ENCODE peak calls at places on chromosomes 3 and 15, in seven cellular contexts. M is OCI-LY7, Q is K562, I is PC-3, D is neural progenitor cell, N is fibroblast of lung, A is Karpas-422. P is an unnamed sample.

GRCh38 chr15:31360843-31361763 is 34.5 kb downstream of the KLF13 start:
- DNase-seq in M (peak; percentile 97), Q (no peak), I (no peak), D (peak; percentile 51), N (no peak), A (peak; percentile 92), P (no peak)

GRCh38 chr3:147934316-147935188 is 525.4 kb downstream of the ZIC1 start:
- DNase-seq in M (no peak), Q (no peak), I (no peak), D (peak; percentile 80), N (no peak), A (no peak), P (peak; percentile 54)

GRCh38 chr3:87033205-87033604 is 42.3 kb upstream of the VGLL3 start:
- DNase-seq in M (no peak), Q (no peak), I (no peak), D (no peak), N (no peak), A (no peak), P (no peak)

GRCh38 chr15:69556344-69556743 is 103.7 kb downstream of the RPLP1 start:
- DNase-seq in M (no peak), Q (no peak), I (no peak), D (no peak), N (no peak), A (no peak), P (no peak)

GRCh38 chr3:11010406-11011165 is 18.0 kb downstream of the SLC6A1 start:
- DNase-seq in M (no peak), Q (no peak), I (no peak), D (no peak), N (no peak), A (no peak), P (no peak)

GRCh38 chr3:185207931-185208746 is 45.7 kb downstream of the EHHADH start:
- DNase-seq in M (peak; percentile 23), Q (no peak), I (peak; percentile 35), D (peak; percentile 35), N (peak; percentile 91), A (peak; percentile 84), P (no peak)

GRCh38 chr15:71775857-71776256 is 34.5 kb upstream of the NR2E3 start:
- DNase-seq in M (no peak), Q (no peak), I (no peak), D (no peak), N (no peak), A (no peak), P (no peak)

GRCh38 chr3:184712579-184713355 is 903 bp upstream of the MAGEF1 start:
- DNase-seq in M (no peak), Q (no peak), I (peak; percentile 46), D (no peak), N (no peak), A (no peak), P (no peak)

GRCh38 chr3:190125669-190126068 is 5.0 kb upstream of the P3H2 start:
- DNase-seq in M (no peak), Q (no peak), I (no peak), D (no peak), N (no peak), A (no peak), P (no peak)

GRCh38 chr3:71229905-71230657 is 353.4 kb downstream of the FOXP1 start:
- DNase-seq in M (no peak), Q (no peak), I (no peak), D (peak; percentile 21), N (no peak), A (no peak), P (peak; percentile 20)

GRCh38 chr15:52427804-52428203 is 100.9 kb downstream of the MYO5A start:
- DNase-seq in M (no peak), Q (no peak), I (peak; percentile 6), D (peak; percentile 53), N (peak; percentile 95), A (no peak), P (no peak)

GRCh38 chr15:66293419-66294156 is at the start of gene DIS3L:
- DNase-seq in M (peak; percentile 87), Q (peak; percentile 89), I (peak; percentile 59), D (peak; percentile 83), N (peak; percentile 54), A (peak; percentile 88), P (peak; percentile 53)

GRCh38 chr15:26648676-26649075 is 124.2 kb downstream of the GABRB3 start:
- DNase-seq in M (no peak), Q (no peak), I (no peak), D (no peak), N (no peak), A (no peak), P (no peak)

GRCh38 chr15:38514601-38515000 is 50.0 kb downstream of the RASGRP1 start:
- DNase-seq in M (peak; percentile 72), Q (no peak), I (no peak), D (peak; percentile 15), N (no peak), A (peak; percentile 87), P (peak; percentile 22)

GRCh38 chr3:159821737-159822136 is 166.9 kb upstream of the IL12A start:
- DNase-seq in M (no peak), Q (no peak), I (no peak), D (no peak), N (no peak), A (no peak), P (no peak)

GRCh38 chr3:16741103-16741758 is 136.0 kb upstream of the DAZL start:
- DNase-seq in M (no peak), Q (no peak), I (peak; percentile 91), D (no peak), N (peak; percentile 96), A (no peak), P (no peak)

GRCh38 chr15:76968310-76968709 is 26.6 kb upstream of the PSTPIP1 start:
- DNase-seq in M (no peak), Q (no peak), I (no peak), D (no peak), N (peak; percentile 29), A (no peak), P (no peak)

GRCh38 chr3:190017575-190018288 is 103.0 kb downstream of the P3H2 start:
- DNase-seq in M (no peak), Q (no peak), I (peak; percentile 90), D (peak; percentile 36), N (peak; percentile 80), A (no peak), P (peak; percentile 84)

GRCh38 chr3:193190387-193190786 is 50.6 kb upstream of the PLAAT1 start:
- DNase-seq in M (peak; percentile 3), Q (no peak), I (peak; percentile 44), D (peak; percentile 88), N (peak; percentile 25), A (peak; percentile 92), P (peak; percentile 56)

GRCh38 chr15:82647045-82647834 is at the start of gene CPEB1:
- DNase-seq in M (no peak), Q (peak; percentile 92), I (no peak), D (peak; percentile 65), N (peak; percentile 34), A (no peak), P (no peak)

GRCh38 chr15:57769266-57769665 is 62.8 kb downstream of the POLR2M start:
- DNase-seq in M (no peak), Q (no peak), I (no peak), D (no peak), N (no peak), A (no peak), P (peak; percentile 10)

GRCh38 chr15:80512729-80513670 is 108.8 kb downstream of the ARNT2 start:
- DNase-seq in M (peak; percentile 3), Q (no peak), I (peak; percentile 50), D (no peak), N (no peak), A (peak; percentile 46), P (no peak)

GRCh38 chr3:15206662-15207576 is 873 bp downstream of the CAPN7 start:
- DNase-seq in M (peak; percentile 76), Q (no peak), I (peak; percentile 48), D (peak; percentile 42), N (peak; percentile 51), A (peak; percentile 80), P (peak; percentile 78)

GRCh38 chr15:84714372-84714771 is 1.6 kb downstream of the SEC11A start:
- DNase-seq in M (no peak), Q (no peak), I (no peak), D (no peak), N (no peak), A (no peak), P (no peak)

GRCh38 chr3:151593923-151594322 is 133.1 kb upstream of the IGSF10 start:
- DNase-seq in M (no peak), Q (no peak), I (peak; percentile 17), D (no peak), N (peak; percentile 68), A (no peak), P (no peak)

GRCh38 chr3:146390006-146390772 is 79.2 kb downstream of the PLSCR2 start:
- DNase-seq in M (no peak), Q (no peak), I (no peak), D (no peak), N (peak; percentile 66), A (no peak), P (peak; percentile 3)
- H2AFZ ChIP-seq in M (no peak overlapping the region), Q (no peak overlapping the region), I (no peak overlapping the region), D (no peak overlapping the region), N (no peak overlapping the region), A (no peak overlapping the region), P (peak overlapping the region; percentile 3)

DNA sequence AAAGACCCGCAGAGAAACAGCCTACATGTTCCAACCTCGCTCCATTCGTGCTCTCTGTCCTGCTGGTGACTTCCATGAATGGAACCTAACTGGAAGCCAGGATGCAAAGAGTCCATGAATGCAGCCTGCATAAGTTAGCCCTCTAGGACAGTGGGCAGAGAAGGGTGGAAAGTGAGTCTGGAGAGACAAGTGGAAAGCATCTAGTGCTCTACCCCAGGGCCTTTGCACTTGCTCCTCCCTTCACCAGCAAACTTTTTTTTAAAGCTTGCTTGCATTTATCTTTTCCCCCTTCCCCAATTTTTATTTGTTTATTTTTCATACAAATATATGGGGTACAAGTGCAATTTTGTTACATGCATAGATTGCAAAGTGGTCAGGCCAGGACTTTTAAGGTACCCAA is 7.9 kb upstream of the CYP1A1 start:
- DNase-seq in M (no peak), Q (no peak), I (no peak), D (no peak), N (no peak), A (no peak), P (no peak)
- H2AFZ ChIP-seq in M (no peak overlapping the region), Q (no peak overlapping the region), I (no peak overlapping the region), D (no peak overlapping the region), N (no peak overlapping the region), A (no peak overlapping the region), P (no peak overlapping the region)

GRCh38 chr3:167811071-167811470 is 75.5 kb downstream of the SERPINI1 start:
- DNase-seq in M (no peak), Q (no peak), I (no peak), D (no peak), N (no peak), A (no peak), P (no peak)

GRCh38 chr3:167810236-167810635 is 74.7 kb downstream of the SERPINI1 start:
- DNase-seq in M (no peak), Q (no peak), I (peak; percentile 76), D (no peak), N (no peak), A (no peak), P (no peak)

GRCh38 chr3:167816953-167817352 is 81.4 kb downstream of the SERPINI1 start:
- DNase-seq in M (no peak), Q (no peak), I (no peak), D (no peak), N (no peak), A (no peak), P (no peak)

GRCh38 chr3:167814441-167814951 is 79.0 kb downstream of the SERPINI1 start:
- DNase-seq in M (no peak), Q (no peak), I (peak; percentile 80), D (no peak), N (peak; percentile 83), A (no peak), P (no peak)

GRCh38 chr3:167813169-167814123 is 77.9 kb downstream of the SERPINI1 start:
- DNase-seq in M (no peak), Q (no peak), I (peak; percentile 30), D (no peak), N (no peak), A (no peak), P (no peak)
- H2AFZ ChIP-seq in M (no peak overlapping the region), Q (no peak overlapping the region), I (peak overlapping the region; percentile 23), D (no peak overlapping the region), N (peak overlapping the region; percentile 10), A (no peak overlapping the region), P (no peak overlapping the region)

GRCh38 chr3:38834717-38835116 is 18.7 kb upstream of the SCN10A start:
- DNase-seq in M (no peak), Q (no peak), I (no peak), D (no peak), N (peak; percentile 24), A (no peak), P (no peak)
- H2AFZ ChIP-seq in M (no peak overlapping the region), Q (no peak overlapping the region), I (no peak overlapping the region), D (no peak overlapping the region), N (no peak overlapping the region), A (no peak overlapping the region), P (no peak overlapping the region)

P was measured in endothelial cell of umbilical vein.